ENCODE peak calls at places on chromosomes 11 and 22, in six cellular contexts. One of them, this sample, is unnamed.

GRCh38 chr11:95853862-95854261 is 63.6 kb downstream of the CEP57 start:
- DNase-seq in astrocyte of the hippocampus: no peak
- DNase-seq in endothelial cell: no peak
- DNase-seq in pancreas: no peak
- DNase-seq in body of pancreas: no peak
- DNase-seq in activated CD4-positive, CD25-positive, alpha-beta regulatory T cell treated with anti-CD3 and anti-CD28 coated beads, Interleukin-2, amount 50 U/mL, for 16 hours: no peak
- DNase-seq in this sample: no peak

GRCh38 chr22:37454857-37455686 is 27.8 kb upstream of the ELFN2 start:
- DNase-seq in endothelial cell: no peak
- DNase-seq in body of pancreas: peak; percentile 21
- DNase-seq in pancreas: no peak
- DNase-seq in astrocyte of the hippocampus: peak; percentile 90
- DNase-seq in activated CD4-positive, CD25-positive, alpha-beta regulatory T cell treated with anti-CD3 and anti-CD28 coated beads, Interleukin-2, amount 50 U/mL, for 16 hours: no peak
- DNase-seq in this sample: no peak

GRCh38 chr11:18321622-18321990 is 334 bp downstream of the HPS5 start:
- DNase-seq in endothelial cell: no peak
- DNase-seq in astrocyte of the hippocampus: no peak
- DNase-seq in pancreas: no peak
- DNase-seq in activated CD4-positive, CD25-positive, alpha-beta regulatory T cell treated with anti-CD3 and anti-CD28 coated beads, Interleukin-2, amount 50 U/mL, for 16 hours: no peak
- DNase-seq in body of pancreas: no peak
- DNase-seq in this sample: no peak

GRCh38 chr22:40534379-40535188 is 101.9 kb downstream of the MRTFA start:
- DNase-seq in endothelial cell: no peak
- DNase-seq in astrocyte of the hippocampus: peak; percentile 63
- DNase-seq in pancreas: no peak
- DNase-seq in activated CD4-positive, CD25-positive, alpha-beta regulatory T cell treated with anti-CD3 and anti-CD28 coated beads, Interleukin-2, amount 50 U/mL, for 16 hours: no peak
- DNase-seq in body of pancreas: peak; percentile 32
- DNase-seq in this sample: no peak

GRCh38 chr11:16881074-16881709 is 133.0 kb downstream of the PLEKHA7 start:
- DNase-seq in endothelial cell: no peak
- DNase-seq in body of pancreas: peak; percentile 79
- DNase-seq in pancreas: peak; percentile 75
- DNase-seq in activated CD4-positive, CD25-positive, alpha-beta regulatory T cell treated with anti-CD3 and anti-CD28 coated beads, Interleukin-2, amount 50 U/mL, for 16 hours: no peak
- DNase-seq in astrocyte of the hippocampus: peak; percentile 90
- DNase-seq in this sample: peak; percentile 61

GRCh38 chr11:30879322-30880020 is 293.3 kb upstream of the MPPED2 start:
- DNase-seq in activated CD4-positive, CD25-positive, alpha-beta regulatory T cell treated with anti-CD3 and anti-CD28 coated beads, Interleukin-2, amount 50 U/mL, for 16 hours: no peak
- DNase-seq in body of pancreas: peak; percentile 8
- DNase-seq in endothelial cell: no peak
- DNase-seq in pancreas: no peak
- DNase-seq in astrocyte of the hippocampus: peak; percentile 73
- DNase-seq in this sample: no peak

GRCh38 chr11:84691830-84692229 is 935.3 kb downstream of the DLG2 start:
- DNase-seq in astrocyte of the hippocampus: peak; percentile 66
- DNase-seq in pancreas: no peak
- DNase-seq in endothelial cell: no peak
- DNase-seq in activated CD4-positive, CD25-positive, alpha-beta regulatory T cell treated with anti-CD3 and anti-CD28 coated beads, Interleukin-2, amount 50 U/mL, for 16 hours: no peak
- DNase-seq in body of pancreas: no peak
- DNase-seq in this sample: no peak

GRCh38 chr11:46388619-46389449 is 2.7 kb downstream of the CHRM4 start:
- DNase-seq in pancreas: no peak
- DNase-seq in astrocyte of the hippocampus: no peak
- DNase-seq in body of pancreas: no peak
- DNase-seq in endothelial cell: no peak
- DNase-seq in activated CD4-positive, CD25-positive, alpha-beta regulatory T cell treated with anti-CD3 and anti-CD28 coated beads, Interleukin-2, amount 50 U/mL, for 16 hours: no peak
- DNase-seq in this sample: no peak

GRCh38 chr11:36215688-36216050 is 73.6 kb downstream of the COMMD9 start:
- DNase-seq in body of pancreas: no peak
- DNase-seq in activated CD4-positive, CD25-positive, alpha-beta regulatory T cell treated with anti-CD3 and anti-CD28 coated beads, Interleukin-2, amount 50 U/mL, for 16 hours: no peak
- DNase-seq in endothelial cell: no peak
- DNase-seq in astrocyte of the hippocampus: no peak
- DNase-seq in pancreas: no peak
- DNase-seq in this sample: no peak

GRCh38 chr11:72629266-72629665 is 45.0 kb downstream of the PDE2A start:
- DNase-seq in body of pancreas: no peak
- DNase-seq in pancreas: no peak
- DNase-seq in activated CD4-positive, CD25-positive, alpha-beta regulatory T cell treated with anti-CD3 and anti-CD28 coated beads, Interleukin-2, amount 50 U/mL, for 16 hours: no peak
- DNase-seq in astrocyte of the hippocampus: no peak
- DNase-seq in endothelial cell: no peak
- DNase-seq in this sample: no peak

GRCh38 chr22:42777126-42777525 is 56.5 kb upstream of the A4GALT start:
- DNase-seq in pancreas: no peak
- DNase-seq in body of pancreas: no peak
- DNase-seq in endothelial cell: no peak
- DNase-seq in astrocyte of the hippocampus: no peak
- DNase-seq in activated CD4-positive, CD25-positive, alpha-beta regulatory T cell treated with anti-CD3 and anti-CD28 coated beads, Interleukin-2, amount 50 U/mL, for 16 hours: no peak
- DNase-seq in this sample: no peak

GRCh38 chr11:117759305-117759704 is 37.7 kb downstream of the DSCAML1 start:
- DNase-seq in activated CD4-positive, CD25-positive, alpha-beta regulatory T cell treated with anti-CD3 and anti-CD28 coated beads, Interleukin-2, amount 50 U/mL, for 16 hours: no peak
- DNase-seq in pancreas: no peak
- DNase-seq in endothelial cell: no peak
- DNase-seq in body of pancreas: no peak
- DNase-seq in astrocyte of the hippocampus: no peak
- DNase-seq in this sample: no peak

GRCh38 chr11:46461461-46461927 is 69.9 kb upstream of the CHRM4 start:
- DNase-seq in pancreas: no peak
- DNase-seq in astrocyte of the hippocampus: peak; percentile 77
- DNase-seq in activated CD4-positive, CD25-positive, alpha-beta regulatory T cell treated with anti-CD3 and anti-CD28 coated beads, Interleukin-2, amount 50 U/mL, for 16 hours: no peak
- DNase-seq in endothelial cell: no peak
- DNase-seq in body of pancreas: no peak
- DNase-seq in this sample: no peak

GRCh38 chr11:67308031-67308866 is 4.9 kb downstream of the SSH3 start:
- DNase-seq in body of pancreas: no peak
- DNase-seq in endothelial cell: peak; percentile 2
- DNase-seq in activated CD4-positive, CD25-positive, alpha-beta regulatory T cell treated with anti-CD3 and anti-CD28 coated beads, Interleukin-2, amount 50 U/mL, for 16 hours: no peak
- DNase-seq in astrocyte of the hippocampus: no peak
- DNase-seq in pancreas: peak; percentile 22
- DNase-seq in this sample: no peak

GRCh38 chr11:71245601-71246391 is 6.6 kb downstream of the SHANK2 start:
- DNase-seq in activated CD4-positive, CD25-positive, alpha-beta regulatory T cell treated with anti-CD3 and anti-CD28 coated beads, Interleukin-2, amount 50 U/mL, for 16 hours: no peak
- DNase-seq in body of pancreas: peak; percentile 1
- DNase-seq in pancreas: no peak
- DNase-seq in endothelial cell: no peak
- DNase-seq in astrocyte of the hippocampus: no peak
- DNase-seq in this sample: no peak

GRCh38 chr11:112995423-112996084 is 34.3 kb downstream of the NCAM1 start:
- DNase-seq in pancreas: no peak
- DNase-seq in astrocyte of the hippocampus: no peak
- DNase-seq in endothelial cell: no peak
- DNase-seq in body of pancreas: no peak
- DNase-seq in activated CD4-positive, CD25-positive, alpha-beta regulatory T cell treated with anti-CD3 and anti-CD28 coated beads, Interleukin-2, amount 50 U/mL, for 16 hours: no peak
- DNase-seq in this sample: no peak

GRCh38 chr11:111426615-111427014 is 47.5 kb upstream of the POU2AF1 start:
- DNase-seq in body of pancreas: no peak
- DNase-seq in endothelial cell: no peak
- DNase-seq in pancreas: no peak
- DNase-seq in astrocyte of the hippocampus: no peak
- DNase-seq in activated CD4-positive, CD25-positive, alpha-beta regulatory T cell treated with anti-CD3 and anti-CD28 coated beads, Interleukin-2, amount 50 U/mL, for 16 hours: no peak
- DNase-seq in this sample: no peak

GRCh38 chr11:45881708-45882368 is 3.6 kb upstream of the MAPK8IP1 start:
- DNase-seq in endothelial cell: no peak
- DNase-seq in body of pancreas: no peak
- DNase-seq in activated CD4-positive, CD25-positive, alpha-beta regulatory T cell treated with anti-CD3 and anti-CD28 coated beads, Interleukin-2, amount 50 U/mL, for 16 hours: no peak
- DNase-seq in astrocyte of the hippocampus: no peak
- DNase-seq in pancreas: no peak
- DNase-seq in this sample: no peak

GRCh38 chr22:36413022-36413770 is 25.4 kb upstream of the MYH9 start:
- DNase-seq in astrocyte of the hippocampus: no peak
- DNase-seq in body of pancreas: peak; percentile 49
- DNase-seq in activated CD4-positive, CD25-positive, alpha-beta regulatory T cell treated with anti-CD3 and anti-CD28 coated beads, Interleukin-2, amount 50 U/mL, for 16 hours: no peak
- DNase-seq in pancreas: no peak
- DNase-seq in endothelial cell: no peak
- DNase-seq in this sample: no peak

GRCh38 chr22:28222571-28222970 is 303.5 kb upstream of the PITPNB start:
- DNase-seq in pancreas: no peak
- DNase-seq in activated CD4-positive, CD25-positive, alpha-beta regulatory T cell treated with anti-CD3 and anti-CD28 coated beads, Interleukin-2, amount 50 U/mL, for 16 hours: no peak
- DNase-seq in body of pancreas: no peak
- DNase-seq in astrocyte of the hippocampus: no peak
- DNase-seq in endothelial cell: no peak
- DNase-seq in this sample: no peak

GRCh38 chr11:17722000-17722643 is 2.8 kb downstream of the MYOD1 start:
- DNase-seq in body of pancreas: no peak
- DNase-seq in activated CD4-positive, CD25-positive, alpha-beta regulatory T cell treated with anti-CD3 and anti-CD28 coated beads, Interleukin-2, amount 50 U/mL, for 16 hours: no peak
- DNase-seq in astrocyte of the hippocampus: peak; percentile 51
- DNase-seq in endothelial cell: peak; percentile 60
- DNase-seq in pancreas: no peak
- DNase-seq in this sample: no peak

GRCh38 chr11:36454991-36455611 is 55.0 kb downstream of the TRAF6 start:
- DNase-seq in pancreas: no peak
- DNase-seq in endothelial cell: no peak
- DNase-seq in astrocyte of the hippocampus: peak; percentile 80
- DNase-seq in activated CD4-positive, CD25-positive, alpha-beta regulatory T cell treated with anti-CD3 and anti-CD28 coated beads, Interleukin-2, amount 50 U/mL, for 16 hours: no peak
- DNase-seq in body of pancreas: no peak
- DNase-seq in this sample: peak; percentile 54

GRCh38 chr22:36462475-36462790 is 19.0 kb downstream of the TXN2 start:
- DNase-seq in astrocyte of the hippocampus: no peak
- DNase-seq in pancreas: no peak
- DNase-seq in endothelial cell: no peak
- DNase-seq in body of pancreas: no peak
- DNase-seq in activated CD4-positive, CD25-positive, alpha-beta regulatory T cell treated with anti-CD3 and anti-CD28 coated beads, Interleukin-2, amount 50 U/mL, for 16 hours: no peak
- DNase-seq in this sample: no peak

GRCh38 chr11:69361048-69361447 is 67.1 kb downstream of the MYEOV start:
- DNase-seq in astrocyte of the hippocampus: no peak
- DNase-seq in body of pancreas: no peak
- DNase-seq in pancreas: no peak
- DNase-seq in activated CD4-positive, CD25-positive, alpha-beta regulatory T cell treated with anti-CD3 and anti-CD28 coated beads, Interleukin-2, amount 50 U/mL, for 16 hours: no peak
- DNase-seq in endothelial cell: peak; percentile 1
- DNase-seq in this sample: no peak

GRCh38 chr11:72497731-72498130 is 63.4 kb upstream of the CLPB start:
- DNase-seq in activated CD4-positive, CD25-positive, alpha-beta regulatory T cell treated with anti-CD3 and anti-CD28 coated beads, Interleukin-2, amount 50 U/mL, for 16 hours: no peak
- DNase-seq in endothelial cell: no peak
- DNase-seq in pancreas: no peak
- DNase-seq in body of pancreas: no peak
- DNase-seq in astrocyte of the hippocampus: no peak
- DNase-seq in this sample: no peak

GRCh38 chr11:112499153-112499907 is 238.7 kb upstream of the PLET1 start:
- DNase-seq in body of pancreas: no peak
- DNase-seq in endothelial cell: no peak
- DNase-seq in astrocyte of the hippocampus: no peak
- DNase-seq in activated CD4-positive, CD25-positive, alpha-beta regulatory T cell treated with anti-CD3 and anti-CD28 coated beads, Interleukin-2, amount 50 U/mL, for 16 hours: no peak
- DNase-seq in pancreas: no peak
- DNase-seq in this sample: no peak

GRCh38 chr11:106399075-106399500 is 321.6 kb downstream of the AASDHPPT start:
- DNase-seq in endothelial cell: no peak
- DNase-seq in body of pancreas: peak; percentile 33
- DNase-seq in pancreas: no peak
- DNase-seq in activated CD4-positive, CD25-positive, alpha-beta regulatory T cell treated with anti-CD3 and anti-CD28 coated beads, Interleukin-2, amount 50 U/mL, for 16 hours: no peak
- DNase-seq in astrocyte of the hippocampus: peak; percentile 97
- DNase-seq in this sample: peak; percentile 12

GRCh38 chr22:36052505-36052941 is 23.9 kb upstream of the RBFOX2 start:
- DNase-seq in astrocyte of the hippocampus: peak; percentile 35
- DNase-seq in activated CD4-positive, CD25-positive, alpha-beta regulatory T cell treated with anti-CD3 and anti-CD28 coated beads, Interleukin-2, amount 50 U/mL, for 16 hours: no peak
- DNase-seq in body of pancreas: peak; percentile 14
- DNase-seq in endothelial cell: no peak
- DNase-seq in pancreas: no peak
- DNase-seq in this sample: no peak

This sample was measured in ovary.